ENCODE peak calls at places on chromosomes 3 and 15, in nine cellular contexts. I is cardiac fibroblast, N is NCI-H1092 treated with DMSO at 0.1 percent for 48 hours, V is mesothelial cell of epicardium, Z is psoas muscle, R is glomerular endothelial cell, M is naive B cell, U is nucleus accumbens, A is M059J. W is an unnamed sample.

GRCh38 chr3:425094-425493 is 228.5 kb downstream of the CHL1 start:
- DNase-seq in I (no peak), N (no peak), V (no peak), Z (no peak), R (no peak), M (no peak), U (peak; percentile 10), A (no peak), W (no peak)

GRCh38 chr15:38254065-38254883 is 1.6 kb downstream of the SPRED1 start:
- DNase-seq in I (peak; percentile 78), N (peak; percentile 2), V (no peak), Z (no peak), R (no peak), M (peak; percentile 62), U (peak; percentile 6), A (peak; percentile 71), W (no peak)

GRCh38 chr15:31814082-31814481 is 216.2 kb upstream of the CHRNA7 start:
- DNase-seq in I (no peak), N (no peak), V (no peak), Z (no peak), R (no peak), M (no peak), U (no peak), A (no peak), W (no peak)

GRCh38 chr3:104960579-104960978 is 406.1 kb upstream of the ALCAM start:
- DNase-seq in I (peak; percentile 11), N (no peak), V (no peak), Z (no peak), R (no peak), M (no peak), U (no peak), A (no peak), W (no peak)

GRCh38 chr3:105827959-105828358 is 40.9 kb downstream of the CBLB start:
- DNase-seq in I (peak; percentile 95), N (no peak), V (no peak), Z (peak; percentile 40), R (no peak), M (no peak), U (no peak), A (peak; percentile 93), W (peak; percentile 19)

GRCh38 chr15:58856090-58856489 is 77.4 kb downstream of the SLTM start:
- DNase-seq in I (peak; percentile 48), N (no peak), V (no peak), Z (no peak), R (no peak), M (no peak), U (no peak), A (peak; percentile 16), W (no peak)

GRCh38 chr15:48336940-48337339 is 5.7 kb downstream of the DUT start:
- DNase-seq in I (no peak), N (no peak), V (no peak), Z (no peak), R (no peak), M (peak; percentile 12), U (no peak), A (peak; percentile 23), W (no peak)

GRCh38 chr3:33064929-33065328 is 32.0 kb downstream of the GLB1 start:
- DNase-seq in I (no peak), N (no peak), V (no peak), Z (no peak), R (no peak), M (no peak), U (no peak), A (no peak), W (no peak)

GRCh38 chr15:67059127-67059553 is 6.3 kb upstream of the SMAD3 start:
- DNase-seq in I (no peak), N (no peak), V (no peak), Z (no peak), R (no peak), M (no peak), U (no peak), A (no peak), W (no peak)

GRCh38 chr15:78565951-78566774 is 843 bp downstream of the CHRNA5 start:
- DNase-seq in I (peak; percentile 15), N (peak; percentile 20), V (peak; percentile 44), Z (no peak), R (no peak), M (no peak), U (no peak), A (peak; percentile 51), W (no peak)

GRCh38 chr15:59376735-59377134 is 4.1 kb upstream of the MYO1E start:
- DNase-seq in I (peak; percentile 45), N (no peak), V (no peak), Z (no peak), R (no peak), M (peak; percentile 13), U (no peak), A (peak; percentile 28), W (no peak)

GRCh38 chr15:27398631-27399030 is 427.6 kb downstream of the GABRG3 start:
- DNase-seq in I (no peak), N (no peak), V (no peak), Z (no peak), R (no peak), M (no peak), U (no peak), A (no peak), W (no peak)

GRCh38 chr3:63933459-63933858 is 21.3 kb upstream of the SCAANT1 start:
- DNase-seq in I (no peak), N (no peak), V (no peak), Z (no peak), R (no peak), M (peak; percentile 40), U (no peak), A (no peak), W (no peak)

GRCh38 chr15:30954674-30955073 is 36.8 kb downstream of the MTMR10 start:
- DNase-seq in I (peak; percentile 34), N (no peak), V (no peak), Z (no peak), R (no peak), M (no peak), U (no peak), A (peak; percentile 14), W (no peak)

GRCh38 chr3:53062905-53063304 is 17.0 kb upstream of the SFMBT1 start:
- DNase-seq in I (no peak), N (no peak), V (no peak), Z (no peak), R (no peak), M (no peak), U (no peak), A (no peak), W (no peak)

GRCh38 chr3:50519471-50520089 is 16.1 kb upstream of the CACNA2D2 start:
- DNase-seq in I (peak; percentile 52), N (peak; percentile 61), V (peak; percentile 83), Z (peak; percentile 73), R (no peak), M (peak; percentile 55), U (peak; percentile 55), A (peak; percentile 38), W (no peak)

W was measured in pulmonary artery endothelial cell.